ENCODE peak calls at places on chromosomes 7 and 10, in five cellular contexts. One of them, this sample, is unnamed.

GRCh38 chr7:100949931-100950443 is 653 bp downstream of the MUC3A start:
- DNase-seq in T-helper 17 cell: no peak
- DNase-seq in central memory CD8-positive, alpha-beta T cell: no peak
- DNase-seq in occipital lobe: no peak
- DNase-seq in NCI-H1105 treated with DMSO at 0.1 percent for 48 hours: no peak
- DNase-seq in this sample: no peak

GRCh38 chr10:101063162-101063525 is 1.4 kb downstream of the KAZALD1 start:
- DNase-seq in T-helper 17 cell: no peak
- DNase-seq in central memory CD8-positive, alpha-beta T cell: no peak
- DNase-seq in occipital lobe: no peak
- DNase-seq in NCI-H1105 treated with DMSO at 0.1 percent for 48 hours: no peak
- DNase-seq in this sample: no peak

GRCh38 chr10:10865913-10866312 is 151.8 kb upstream of the CELF2 start:
- DNase-seq in T-helper 17 cell: no peak
- DNase-seq in central memory CD8-positive, alpha-beta T cell: no peak
- DNase-seq in occipital lobe: no peak
- DNase-seq in NCI-H1105 treated with DMSO at 0.1 percent for 48 hours: no peak
- DNase-seq in this sample: no peak

GRCh38 chr10:52239771-52240170 is 74.3 kb upstream of the DKK1 start:
- DNase-seq in T-helper 17 cell: no peak
- DNase-seq in central memory CD8-positive, alpha-beta T cell: no peak
- DNase-seq in occipital lobe: no peak
- DNase-seq in NCI-H1105 treated with DMSO at 0.1 percent for 48 hours: no peak
- DNase-seq in this sample: no peak

GRCh38 chr10:120077707-120078492 is 185.4 kb downstream of the SEC23IP start:
- DNase-seq in T-helper 17 cell: no peak
- DNase-seq in central memory CD8-positive, alpha-beta T cell: no peak
- DNase-seq in occipital lobe: no peak
- DNase-seq in NCI-H1105 treated with DMSO at 0.1 percent for 48 hours: no peak
- DNase-seq in this sample: no peak

GRCh38 chr10:77490512-77490911 is 147.1 kb downstream of the KCNMA1 start:
- DNase-seq in T-helper 17 cell: no peak
- DNase-seq in central memory CD8-positive, alpha-beta T cell: no peak
- DNase-seq in occipital lobe: no peak
- DNase-seq in NCI-H1105 treated with DMSO at 0.1 percent for 48 hours: no peak
- DNase-seq in this sample: no peak

GRCh38 chr7:45969940-45970339 is 48.9 kb upstream of the IGFBP3 start:
- DNase-seq in T-helper 17 cell: no peak
- DNase-seq in central memory CD8-positive, alpha-beta T cell: no peak
- DNase-seq in occipital lobe: no peak
- DNase-seq in NCI-H1105 treated with DMSO at 0.1 percent for 48 hours: no peak
- DNase-seq in this sample: no peak

GRCh38 chr10:69262249-69262864 is 15.9 kb upstream of the HK1 start:
- DNase-seq in T-helper 17 cell: no peak
- DNase-seq in central memory CD8-positive, alpha-beta T cell: no peak
- DNase-seq in occipital lobe: no peak
- DNase-seq in NCI-H1105 treated with DMSO at 0.1 percent for 48 hours: no peak
- DNase-seq in this sample: no peak

GRCh38 chr10:130177250-130177649 is 41.1 kb downstream of the GLRX3 start:
- DNase-seq in T-helper 17 cell: no peak
- DNase-seq in central memory CD8-positive, alpha-beta T cell: no peak
- DNase-seq in occipital lobe: peak
- DNase-seq in NCI-H1105 treated with DMSO at 0.1 percent for 48 hours: no peak
- DNase-seq in this sample: no peak

GRCh38 chr10:86350897-86351296 is 15.7 kb downstream of the GRID1 start:
- DNase-seq in T-helper 17 cell: no peak
- DNase-seq in central memory CD8-positive, alpha-beta T cell: no peak
- DNase-seq in occipital lobe: no peak
- DNase-seq in NCI-H1105 treated with DMSO at 0.1 percent for 48 hours: no peak
- DNase-seq in this sample: no peak

GRCh38 chr10:132478341-132479023 is 59.1 kb upstream of the INPP5A start:
- DNase-seq in T-helper 17 cell: peak
- DNase-seq in central memory CD8-positive, alpha-beta T cell: no peak
- DNase-seq in occipital lobe: no peak
- DNase-seq in NCI-H1105 treated with DMSO at 0.1 percent for 48 hours: no peak
- DNase-seq in this sample: no peak

GRCh38 chr7:28316489-28316888 is 95.8 kb upstream of the CREB5 start:
- DNase-seq in T-helper 17 cell: no peak
- DNase-seq in central memory CD8-positive, alpha-beta T cell: no peak
- DNase-seq in occipital lobe: no peak
- DNase-seq in NCI-H1105 treated with DMSO at 0.1 percent for 48 hours: no peak
- DNase-seq in this sample: no peak

GRCh38 chr7:921581-922333 is 32.7 kb downstream of the ADAP1 start:
- DNase-seq in T-helper 17 cell: no peak
- DNase-seq in central memory CD8-positive, alpha-beta T cell: peak
- DNase-seq in occipital lobe: no peak
- DNase-seq in NCI-H1105 treated with DMSO at 0.1 percent for 48 hours: no peak
- DNase-seq in this sample: peak

GRCh38 chr10:22230331-22230833 is 12.6 kb upstream of the EBLN1 start:
- DNase-seq in T-helper 17 cell: no peak
- DNase-seq in central memory CD8-positive, alpha-beta T cell: no peak
- DNase-seq in occipital lobe: no peak
- DNase-seq in NCI-H1105 treated with DMSO at 0.1 percent for 48 hours: peak
- DNase-seq in this sample: no peak

GRCh38 chr10:102604379-102604960 is 39.8 kb upstream of the TRIM8 start:
- DNase-seq in T-helper 17 cell: no peak
- DNase-seq in central memory CD8-positive, alpha-beta T cell: no peak
- DNase-seq in occipital lobe: no peak
- DNase-seq in NCI-H1105 treated with DMSO at 0.1 percent for 48 hours: no peak
- DNase-seq in this sample: no peak

GRCh38 chr7:74364061-74364460 is 74.9 kb downstream of the CLIP2 start:
- DNase-seq in T-helper 17 cell: no peak
- DNase-seq in central memory CD8-positive, alpha-beta T cell: no peak
- DNase-seq in occipital lobe: no peak
- DNase-seq in NCI-H1105 treated with DMSO at 0.1 percent for 48 hours: no peak
- DNase-seq in this sample: no peak

GRCh38 chr7:92404170-92404614 is 43.1 kb upstream of the GATAD1 start:
- DNase-seq in T-helper 17 cell: no peak
- DNase-seq in central memory CD8-positive, alpha-beta T cell: peak
- DNase-seq in occipital lobe: no peak
- DNase-seq in NCI-H1105 treated with DMSO at 0.1 percent for 48 hours: no peak
- DNase-seq in this sample: no peak

GRCh38 chr7:18345641-18346234 is 149.8 kb upstream of the HDAC9 start:
- DNase-seq in T-helper 17 cell: no peak
- DNase-seq in central memory CD8-positive, alpha-beta T cell: no peak
- DNase-seq in occipital lobe: no peak
- DNase-seq in NCI-H1105 treated with DMSO at 0.1 percent for 48 hours: peak
- DNase-seq in this sample: no peak

GRCh38 chr7:80918909-80919721 is at the start of gene SEMA3C:
- DNase-seq in T-helper 17 cell: no peak
- DNase-seq in central memory CD8-positive, alpha-beta T cell: no peak
- DNase-seq in occipital lobe: peak
- DNase-seq in NCI-H1105 treated with DMSO at 0.1 percent for 48 hours: peak
- DNase-seq in this sample: no peak

GRCh38 chr10:132570771-132571564 is 33.4 kb downstream of the INPP5A start:
- DNase-seq in T-helper 17 cell: no peak
- DNase-seq in central memory CD8-positive, alpha-beta T cell: no peak
- DNase-seq in occipital lobe: no peak
- DNase-seq in NCI-H1105 treated with DMSO at 0.1 percent for 48 hours: peak
- DNase-seq in this sample: peak

GRCh38 chr10:71771821-71772617 is 1.3 kb downstream of the VSIR start:
- DNase-seq in T-helper 17 cell: no peak
- DNase-seq in central memory CD8-positive, alpha-beta T cell: no peak
- DNase-seq in occipital lobe: no peak
- DNase-seq in NCI-H1105 treated with DMSO at 0.1 percent for 48 hours: no peak
- DNase-seq in this sample: no peak

GRCh38 chr7:130040576-130040975 is 10.6 kb downstream of the ZC3HC1 start:
- DNase-seq in T-helper 17 cell: no peak
- DNase-seq in central memory CD8-positive, alpha-beta T cell: no peak
- DNase-seq in occipital lobe: no peak
- DNase-seq in NCI-H1105 treated with DMSO at 0.1 percent for 48 hours: no peak
- DNase-seq in this sample: no peak

GRCh38 chr7:50142421-50143113 is 49.5 kb upstream of the ZPBP start:
- DNase-seq in T-helper 17 cell: no peak
- DNase-seq in central memory CD8-positive, alpha-beta T cell: no peak
- DNase-seq in occipital lobe: no peak
- DNase-seq in NCI-H1105 treated with DMSO at 0.1 percent for 48 hours: peak
- DNase-seq in this sample: no peak

GRCh38 chr7:75663302-75663907 is 75.3 kb downstream of the HIP1 start:
- DNase-seq in T-helper 17 cell: no peak
- DNase-seq in central memory CD8-positive, alpha-beta T cell: no peak
- DNase-seq in occipital lobe: no peak
- DNase-seq in NCI-H1105 treated with DMSO at 0.1 percent for 48 hours: no peak
- DNase-seq in this sample: peak

This sample was measured in activated B cell treated with CpG ODN at 0.5 μM for 24 hours.